ENCODE peak calls at places on chromosomes 13 and 19, in ten cellular contexts. A is CD8-positive, alpha-beta T cell; U is cardiac muscle cell; R is IMR-90; O is Peyer's patch; S is fibroblast of lung; D is ovary; Q is mesendoderm; M is Caco-2; B is body of pancreas. V is an unnamed sample. For H3K36me3, the result is how much of the 10 kb centered on the place peaks cover.

GRCh38 chr19:35216833-35217707 is 11.5 kb downstream of the FAM187B start:
- DNase-seq in U (no peak), D (no peak), Q (peak), M (peak), O (peak), S (no peak), A (peak), R (no peak), B (peak), V (no peak)

GRCh38 chr13:73731564-73731963 is 402.6 kb downstream of the KLF12 start:
- DNase-seq in S (no peak), D (no peak), U (no peak), A (no peak), B (no peak), R (no peak), M (no peak), O (no peak), Q (peak), V (no peak)

GRCh38 chr13:101523732-101524131 is 71.3 kb downstream of the ITGBL1 start:
- DNase-seq in O (no peak), R (peak), M (no peak), A (no peak), Q (no peak), U (peak), S (peak), D (no peak), B (no peak), V (no peak)

GRCh38 chr19:15264061-15264932 is 32.0 kb upstream of the EPHX3 start:
- DNase-seq in S (peak), D (peak), M (peak), O (peak), Q (peak), U (peak), A (peak), R (peak), B (peak), V (peak)

GRCh38 chr13:79457948-79458347 is 23.0 kb upstream of the NDFIP2 start:
- DNase-seq in A (no peak), O (no peak), U (peak), M (no peak), Q (peak), S (peak), D (no peak), B (no peak), R (peak), V (no peak)

GRCh38 chr19:18629166-18630088 is 7.4 kb upstream of the KLHL26 start:
- DNase-seq in U (peak), M (no peak), O (peak), A (no peak), S (peak), D (no peak), Q (no peak), B (peak), R (no peak), V (no peak)

GRCh38 chr13:95233026-95233635 is 68.1 kb downstream of the ABCC4 start:
- DNase-seq in A (no peak), R (no peak), D (no peak), B (no peak), U (no peak), O (no peak), Q (no peak), S (no peak), M (no peak), V (no peak)

GRCh38 chr19:15417699-15418098 is 1.1 kb downstream of the AKAP8L start:
- DNase-seq in U (peak), M (no peak), B (peak), R (no peak), Q (peak), O (no peak), A (no peak), S (no peak), D (no peak), V (no peak)

GRCh38 chr13:113209336-113209879 is at the start of gene CUL4A:
- DNase-seq in S (peak), B (peak), Q (peak), O (peak), R (peak), U (peak), M (peak), D (peak), A (peak), V (peak)

GRCh38 chr19:292951-293350 is 1.7 kb upstream of the PLPP2 start:
- DNase-seq in B (no peak), R (no peak), A (no peak), S (no peak), Q (no peak), M (no peak), U (no peak), O (no peak), D (no peak), V (no peak)

GRCh38 chr13:36919206-36919832 is 719 bp downstream of the SMAD9 start:
- DNase-seq in S (peak), O (no peak), Q (peak), A (no peak), U (peak), R (peak), D (peak), B (peak), M (no peak), V (no peak)

GRCh38 chr19:33796164-33797100 is at the start of gene KCTD15:
- DNase-seq in D (peak), O (no peak), R (peak), M (no peak), B (peak), S (peak), Q (peak), A (no peak), U (peak), V (peak)

GRCh38 chr13:113096745-113097305 is 8.8 kb upstream of the F7 start:
- DNase-seq in Q (no peak), M (no peak), D (no peak), S (no peak), A (no peak), B (no peak), U (no peak), R (no peak), O (no peak), V (no peak)

GRCh38 chr13:67742478-67742877 is 512.3 kb upstream of the PCDH9 start:
- DNase-seq in O (no peak), Q (peak), S (no peak), B (no peak), R (no peak), M (no peak), U (no peak), A (no peak), D (no peak), V (no peak)

GRCh38 chr13:110812111-110812868 is 98.8 kb downstream of the ING1 start:
- DNase-seq in Q (peak), R (no peak), B (no peak), U (peak), S (peak), O (no peak), A (no peak), D (no peak), M (no peak), V (no peak)

GRCh38 chr13:26168276-26168814 is 53.8 kb downstream of the RNF6 start:
- DNase-seq in S (peak), U (peak), R (peak), M (no peak), A (no peak), B (no peak), Q (no peak), O (no peak), D (no peak), V (no peak)

GRCh38 chr19:3095375-3096191 is 1.4 kb downstream of the GNA11 start:
- DNase-seq in A (peak), Q (peak), U (no peak), S (no peak), B (peak), D (no peak), R (no peak), O (peak), M (peak), V (peak)

GRCh38 chr19:35348909-35349611 is 1.4 kb downstream of the FFAR1 start:
- DNase-seq in B (no peak), O (peak), S (no peak), Q (no peak), D (peak), R (no peak), A (no peak), U (no peak), M (peak), V (peak)

GRCh38 chr13:47310376-47310775 is 413.5 kb upstream of the HTR2A start:
- DNase-seq in S (no peak), B (no peak), Q (peak), A (no peak), O (no peak), U (no peak), M (no peak), R (no peak), D (no peak), V (no peak)

GRCh38 chr13:48158290-48158689 is 63.4 kb upstream of the MED4 start:
- DNase-seq in Q (no peak), B (no peak), S (no peak), M (no peak), O (no peak), A (no peak), U (no peak), R (no peak), D (no peak), V (no peak)

GRCh38 chr13:41059896-41060722 is 1.2 kb upstream of the WBP4 start:
- DNase-seq in O (peak), R (peak), S (peak), Q (peak), B (peak), M (peak), D (peak), U (peak), A (peak), V (peak)

GRCh38 chr13:33228645-33229445 is 56.7 kb downstream of the STARD13 start:
- DNase-seq in O (no peak), R (peak), U (peak), Q (peak), A (no peak), M (no peak), D (no peak), S (peak), B (no peak), V (no peak)

GRCh38 chr13:90792335-90792734 is 555.2 kb upstream of the MIR17HG start:
- DNase-seq in O (no peak), Q (no peak), S (no peak), A (no peak), D (no peak), U (no peak), B (no peak), R (no peak), M (no peak), V (no peak)

GRCh38 chr19:40464059-40465024 is 1.2 kb downstream of the BLVRB start:
- DNase-seq in A (peak), S (peak), M (peak), O (peak), D (peak), U (peak), R (peak), Q (peak), B (peak), V (peak)

GRCh38 chr19:37079238-37079637 is 1.0 kb downstream of the ZNF420 start:
- DNase-seq in B (no peak), Q (no peak), O (no peak), R (no peak), M (no peak), A (no peak), D (no peak), U (no peak), S (no peak), V (no peak)

GRCh38 chr13:47845981-47846380 is 155.1 kb downstream of the SUCLA2 start:
- DNase-seq in D (no peak), U (peak), S (no peak), M (no peak), A (no peak), B (no peak), O (no peak), Q (no peak), R (no peak), V (no peak)

GRCh38 chr19:17883627-17884413 is 12.1 kb downstream of the SLC5A5 start:
- DNase-seq in D (no peak), S (no peak), U (no peak), R (no peak), M (no peak), A (no peak), O (no peak), B (no peak), Q (no peak), V (no peak)

GRCh38 chr13:44142540-44142867 is 231.1 kb upstream of the SERP2 start:
- DNase-seq in M (no peak), U (no peak), B (peak), O (no peak), S (no peak), Q (no peak), R (no peak), D (no peak), A (no peak), V (peak)

GRCh38 chr19:44582581-44583265 is 30.6 kb upstream of the IGSF23 start:
- DNase-seq in D (no peak), R (no peak), B (peak), M (no peak), A (no peak), U (peak), S (peak), Q (peak), O (peak), V (peak)

GRCh38 chr13:111017755-111018487 is 97.2 kb upstream of the ARHGEF7 start:
- DNase-seq in O (no peak), R (no peak), D (no peak), S (no peak), Q (no peak), A (no peak), M (no peak), B (no peak), U (no peak), V (no peak)

GRCh38 chr13:33999830-34000605 is 182.1 kb downstream of the RFC3 start:
- DNase-seq in B (no peak), Q (no peak), A (no peak), D (no peak), M (no peak), S (no peak), R (no peak), O (no peak), U (no peak), V (no peak)

GRCh38 chr13:33372251-33372919 is 86.8 kb upstream of the STARD13 start:
- DNase-seq in S (no peak), Q (no peak), A (no peak), U (no peak), B (no peak), R (peak), M (no peak), D (no peak), O (no peak), V (no peak)

GRCh38 chr19:7489609-7490044 is 792 bp upstream of the PEX11G start:
- DNase-seq in D (no peak), B (no peak), M (peak), S (no peak), R (no peak), O (peak), U (no peak), Q (peak), A (no peak), V (peak)

GRCh38 chr19:38559428-38560401 is 58.0 kb downstream of the MAP4K1 start:
- DNase-seq in S (no peak), D (no peak), A (peak), Q (no peak), M (no peak), R (no peak), B (no peak), O (peak), U (no peak), V (no peak)

DNA sequence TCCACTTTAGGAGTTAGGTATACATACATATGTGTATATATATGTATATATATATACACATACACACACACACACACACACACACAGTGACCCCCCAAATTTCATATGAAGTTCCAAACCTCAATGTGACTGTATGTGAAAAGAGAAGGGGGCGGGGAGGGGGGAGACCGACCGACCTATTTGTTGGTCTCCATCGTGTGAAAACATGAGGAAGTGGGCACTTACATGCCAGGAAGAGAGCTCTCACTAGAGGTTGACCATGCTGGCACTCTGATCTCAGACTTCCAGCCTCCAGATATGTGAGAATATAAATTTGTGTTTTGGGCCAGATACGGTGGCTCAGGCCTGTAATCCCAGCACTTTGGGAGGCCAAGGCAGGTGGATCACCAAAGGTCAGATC is 24.6 kb downstream of the ZNF562 start:
- DNase-seq in D (no peak), Q (no peak), S (no peak), U (no peak), R (no peak), B (no peak), O (no peak), A (no peak), M (no peak), V (no peak)
- H3K36me3 ChIP-seq in D (under half), Q (under half), S (under half), U (under half), R (half or more), B (under half), O (under half), A (under half), M (under half), V (under half)

GRCh38 chr19:14150041-14150769 is 13.8 kb upstream of the ASF1B start:
- DNase-seq in D (no peak), A (peak), B (no peak), M (no peak), S (no peak), O (no peak), Q (no peak), R (no peak), U (no peak), V (no peak)

GRCh38 chr19:14147797-14148605 is 11.6 kb upstream of the ASF1B start:
- DNase-seq in R (peak), O (peak), S (peak), Q (peak), M (peak), B (peak), U (peak), A (peak), D (peak), V (peak)

GRCh38 chr19:14149011-14149410 is 12.6 kb upstream of the ASF1B start:
- DNase-seq in D (no peak), B (no peak), O (no peak), A (no peak), R (no peak), U (no peak), Q (no peak), S (no peak), M (no peak), V (no peak)

GRCh38 chr19:14150770-14151661 is 14.6 kb upstream of the ASF1B start:
- DNase-seq in M (no peak), U (no peak), D (no peak), Q (no peak), S (no peak), R (no peak), B (no peak), A (no peak), O (no peak), V (no peak)

DNA sequence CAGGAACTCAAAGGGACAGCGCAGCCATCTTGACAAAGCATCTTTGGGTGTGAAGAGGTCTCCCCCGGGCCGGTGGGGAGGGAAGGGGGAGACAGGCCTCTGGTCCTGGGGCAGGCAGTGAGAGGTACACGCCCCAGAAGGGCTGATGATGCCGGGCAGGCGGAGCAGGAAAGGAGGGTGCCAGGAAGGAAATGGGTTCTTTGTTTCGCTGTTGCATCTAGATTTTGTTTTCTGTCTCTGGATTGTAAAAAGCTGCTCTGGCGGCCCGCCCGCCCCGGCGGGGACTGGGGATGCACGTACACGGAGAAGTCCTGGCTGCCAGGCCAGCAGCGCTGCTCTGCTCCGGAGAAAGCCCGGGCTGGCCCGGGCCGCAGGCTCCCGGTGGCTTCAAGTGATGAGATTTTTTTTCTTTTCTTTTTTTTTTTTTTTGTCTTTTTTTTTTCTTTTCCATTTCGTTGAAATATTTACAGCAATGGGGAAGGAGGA is 13.2 kb upstream of the ASF1B start:
- DNase-seq in S (peak), O (peak), U (peak), A (peak), M (no peak), R (no peak), D (peak), B (peak), Q (no peak), V (peak)
- H3K4me3 ChIP-seq in S (peak), O (no peak), U (no peak), A (peak), M (no peak), R (no peak), D (no peak), B (no peak), Q (no peak), V (no peak)

GRCh38 chr19:47066376-47067214 is 18.2 kb upstream of the TMEM160 start:
- DNase-seq in M (no peak), U (no peak), A (no peak), B (no peak), D (no peak), O (no peak), R (no peak), Q (no peak), S (no peak), V (no peak)
- H3K36me3 ChIP-seq in M (under half), U (under half), A (under half), B (under half), D (under half), O (under half), R (half or more), Q (under half), S (under half), V (under half)

GRCh38 chr19:13861392-13861713 is 15.6 kb upstream of the NANOS3 start:
- DNase-seq in R (no peak), U (peak), S (no peak), B (no peak), Q (no peak), A (no peak), M (no peak), O (no peak), D (no peak), V (no peak)
- H3K4me3 ChIP-seq in R (no peak), U (no peak), S (peak), B (no peak), Q (no peak), A (peak), M (no peak), O (peak), D (peak), V (no peak)

GRCh38 chr13:76271728-76272232 is 614.4 kb downstream of the KCTD12 start:
- DNase-seq in M (no peak), U (no peak), O (no peak), S (no peak), R (peak), Q (peak), D (no peak), A (no peak), B (no peak), V (no peak)

DNA sequence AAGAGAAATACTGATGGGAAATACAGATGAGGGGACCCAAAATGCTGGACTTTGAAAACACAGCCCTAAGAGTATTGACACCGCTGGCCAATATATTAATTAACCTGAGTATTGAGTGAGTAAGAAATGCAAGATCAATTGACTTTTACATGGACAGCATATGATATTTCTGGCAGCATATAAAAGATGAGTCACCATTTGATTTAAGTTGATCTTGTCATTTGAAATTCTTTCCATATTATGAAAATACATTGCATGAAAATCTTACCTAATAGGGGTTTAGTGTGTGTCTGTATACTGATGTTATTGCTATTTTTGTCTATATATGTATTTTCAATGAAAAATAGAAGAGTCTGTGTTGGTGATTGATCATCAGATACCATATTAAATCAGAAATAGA is 619.6 kb downstream of the KCTD12 start:
- DNase-seq in B (no peak), R (no peak), Q (no peak), U (no peak), S (peak), M (no peak), D (no peak), A (no peak), O (no peak), V (no peak)
- H3K36me3 ChIP-seq in B (under half), R (under half), Q (under half), U (under half), S (under half), M (under half), D (under half), A (under half), O (under half), V (under half)

DNA sequence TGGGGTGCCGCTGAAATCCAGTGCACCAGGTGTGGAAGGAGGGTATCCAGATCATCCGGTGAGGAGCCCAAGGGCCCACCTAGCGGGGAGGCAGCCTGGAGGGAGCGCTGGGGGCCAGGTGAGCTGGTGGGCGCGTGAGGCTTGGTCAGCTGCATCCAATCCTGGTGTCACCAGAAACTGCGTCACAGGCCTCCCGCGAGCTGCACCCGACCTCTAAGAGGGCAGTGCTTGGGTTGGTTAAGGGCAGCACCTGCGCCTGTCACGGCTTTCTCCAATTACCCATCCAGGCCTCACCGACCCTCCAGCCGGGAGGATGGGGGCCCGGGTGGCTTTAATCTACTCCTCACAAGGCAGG is 284 bp downstream of the RNF17 start:
- DNase-seq in Q (no peak), O (no peak), R (no peak), S (no peak), B (no peak), A (no peak), D (no peak), M (no peak), U (no peak), V (no peak)
- H3K4me3 ChIP-seq in Q (no peak), O (no peak), R (no peak), S (no peak), B (no peak), A (no peak), D (no peak), M (no peak), U (no peak), V (no peak)

V was measured in mucosa of descending colon.